ENCODE peak calls at places on chromosomes 11 and 22, in four cellular contexts. R is activated CD8-positive, alpha-beta memory T cell treated with anti-CD3 and anti-CD28 coated beads for 1 hour; O is GM03348; X is stimulated activated effector memory CD8-positive, alpha-beta T cell treated with anti-CD3 and anti-CD28 coated beads, Interleukin-12 subunit alpha, Interleukin-12 subunit beta, amount 100 ng/mL, for 72 hours. L is an unnamed sample.
A peak's percentile ranks its signal among the peaks of the same experiment; 100 is the strongest.

GRCh38 chr11:118610773-118611432 is 3.5 kb downstream of the PHLDB1 start:
- DNase-seq in R (peak; percentile 64), O (peak; percentile 79), X (peak; percentile 93), L (peak; percentile 60)

GRCh38 chr11:14148653-14149273 is 186.2 kb downstream of the SPON1 start:
- DNase-seq in R (no peak), O (peak; percentile 44), X (no peak), L (peak; percentile 29)

GRCh38 chr11:33063326-33063775 is 24.0 kb downstream of the TCP11L1 start:
- DNase-seq in R (no peak), O (peak; percentile 39), X (no peak), L (no peak)

GRCh38 chr11:69109101-69109500 is 46.6 kb upstream of the SMIM38 start:
- DNase-seq in R (no peak), O (no peak), X (no peak), L (no peak)

GRCh38 chr11:67248653-67249052 is 17.6 kb upstream of the GRK2 start:
- DNase-seq in R (no peak), O (peak; percentile 47), X (no peak), L (peak; percentile 67)

GRCh38 chr22:19406281-19406811 is 25.2 kb downstream of the HIRA start:
- DNase-seq in R (no peak), O (no peak), X (no peak), L (no peak)

GRCh38 chr11:125990244-125990643 is 44.4 kb downstream of the VSIG10L2 start:
- DNase-seq in R (no peak), O (peak; percentile 60), X (no peak), L (peak; percentile 16)

GRCh38 chr22:37781434-37782059 is 26.2 kb upstream of the GCAT start:
- DNase-seq in R (no peak), O (no peak), X (no peak), L (no peak)

GRCh38 chr11:126637800-126638175 is 282.3 kb downstream of the ST3GAL4 start:
- DNase-seq in R (no peak), O (peak; percentile 87), X (no peak), L (peak; percentile 85)

GRCh38 chr11:69704508-69705245 is 855 bp upstream of the FGF19 start:
- DNase-seq in R (no peak), O (peak; percentile 57), X (no peak), L (peak; percentile 71)

GRCh38 chr11:113806403-113806802 is 26.8 kb downstream of the CLDN25 start:
- DNase-seq in R (no peak), O (peak; percentile 13), X (no peak), L (peak; percentile 15)

GRCh38 chr11:74002832-74003231 is 6.1 kb downstream of the UCP3 start:
- DNase-seq in R (no peak), O (no peak), X (no peak), L (no peak)

L was measured in AG08396.